ENCODE peak calls at places on chromosomes 1 and 21, in nine cellular contexts. C, W, T, K, L, Y, M, H and E are unnamed samples.

GRCh38 chr1:94980049-94980908 is 53.4 kb upstream of the CNN3 start:
- DNase-seq in K (no peak), Y (no peak), H (peak; percentile 81), L (no peak), T (no peak), M (no peak), W (no peak), C (no peak), E (no peak)

GRCh38 chr1:200445213-200445612 is 35.4 kb upstream of the ZNF281 start:
- DNase-seq in C (no peak), Y (no peak), L (no peak), T (no peak), W (no peak), H (peak; percentile 74), M (no peak), K (no peak), E (no peak)

GRCh38 chr1:103265551-103265950 is 157.2 kb upstream of the COL11A1 start:
- DNase-seq in K (no peak), L (no peak), Y (no peak), C (no peak), W (peak; percentile 34), H (peak; percentile 26), M (no peak), T (no peak), E (no peak)

GRCh38 chr1:2231667-2232254 is 3.6 kb downstream of the SKI start:
- DNase-seq in H (peak; percentile 81), C (peak; percentile 78), T (peak; percentile 72), L (peak; percentile 78), Y (peak; percentile 96), K (peak; percentile 94), M (no peak), W (peak; percentile 75), E (no peak)

GRCh38 chr1:23756676-23757075 is 13.4 kb downstream of the ELOA start:
- DNase-seq in Y (no peak), T (no peak), W (no peak), K (no peak), H (peak; percentile 72), M (no peak), L (no peak), C (no peak), E (no peak)

GRCh38 chr21:21165063-21165645 is 166.9 kb downstream of the NCAM2 start:
- DNase-seq in C (no peak), Y (no peak), T (no peak), M (no peak), H (peak; percentile 97), W (no peak), K (no peak), L (peak; percentile 17), E (no peak)

GRCh38 chr1:57218487-57219079 is 205.3 kb downstream of the DAB1 start:
- DNase-seq in T (peak; percentile 51), C (no peak), M (no peak), K (no peak), L (no peak), H (peak; percentile 12), W (peak; percentile 23), Y (no peak), E (no peak)

GRCh38 chr1:75426688-75427087 is 184.2 kb downstream of the SLC44A5 start:
- DNase-seq in M (no peak), K (no peak), C (no peak), W (no peak), Y (no peak), H (no peak), L (no peak), T (no peak), E (no peak)

GRCh38 chr1:165897326-165898303 is 70.2 kb downstream of the UCK2 start:
- DNase-seq in T (no peak), K (no peak), W (no peak), Y (no peak), C (no peak), M (no peak), H (peak; percentile 80), L (peak; percentile 64), E (no peak)

GRCh38 chr1:215651867-215652266 is 84.8 kb downstream of the KCTD3 start:
- DNase-seq in M (no peak), Y (no peak), T (no peak), C (no peak), L (no peak), K (no peak), H (no peak), W (no peak), E (no peak)

GRCh38 chr1:239926184-239926583 is 165.5 kb upstream of the FMN2 start:
- DNase-seq in C (no peak), W (no peak), M (no peak), Y (no peak), K (no peak), T (no peak), H (no peak), L (no peak), E (no peak)

GRCh38 chr1:207202480-207202879 is 98.4 kb downstream of the C4BPA start:
- DNase-seq in Y (no peak), M (no peak), H (no peak), W (no peak), T (no peak), C (no peak), K (no peak), L (no peak), E (no peak)

GRCh38 chr1:14011132-14011531 is 311.1 kb downstream of the PRDM2 start:
- DNase-seq in Y (no peak), H (no peak), M (no peak), W (no peak), C (no peak), L (no peak), K (no peak), T (no peak), E (no peak)

GRCh38 chr1:215845224-215845902 is 278.3 kb downstream of the KCTD3 start:
- DNase-seq in W (no peak), K (no peak), L (no peak), T (peak; percentile 10), H (peak; percentile 92), Y (no peak), M (no peak), C (no peak), E (no peak)

DNA sequence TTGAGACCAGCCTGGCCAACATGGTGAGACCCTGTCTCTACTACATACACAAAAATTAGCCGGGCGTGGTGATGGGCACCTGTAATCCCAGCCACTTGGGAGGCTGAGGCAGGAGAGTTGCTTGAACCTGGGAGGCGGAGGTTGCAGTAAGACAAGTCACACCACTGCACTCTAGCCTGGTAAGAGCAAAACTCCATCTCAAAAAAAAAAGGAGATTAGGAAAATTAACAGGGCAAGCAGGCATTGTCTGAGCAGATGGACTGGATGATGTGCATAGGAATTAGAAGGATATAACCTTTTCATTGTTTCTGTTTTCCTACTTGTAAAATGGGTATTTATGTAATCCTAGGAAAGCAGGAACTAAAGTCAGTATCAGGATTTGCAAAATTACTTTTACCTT is 15.6 kb downstream of the TARDBP start:
- DNase-seq in H (no peak), K (no peak), T (no peak), C (no peak), M (no peak), L (no peak), W (no peak), Y (no peak), E (no peak)
- H3K36me3 ChIP-seq in H (peaks cover 27% of the 10 kb centered on the region), K (peaks cover 44% of the 10 kb centered on the region), T (peaks cover 4% of the 10 kb centered on the region), C (peaks cover 13% of the 10 kb centered on the region), M (peaks cover 68% of the 10 kb centered on the region), L (no peaks in the 10 kb centered on the region), W (peaks cover 21% of the 10 kb centered on the region), Y (peaks cover 46% of the 10 kb centered on the region), E (peaks cover 12% of the 10 kb centered on the region)

GRCh38 chr1:30947212-30947611 is 38.7 kb upstream of the SDC3 start:
- DNase-seq in M (no peak), L (no peak), K (no peak), Y (no peak), T (no peak), H (no peak), W (no peak), C (no peak), E (no peak)

GRCh38 chr1:30950700-30951099 is 42.1 kb upstream of the SDC3 start:
- DNase-seq in W (no peak), M (no peak), T (no peak), Y (no peak), K (no peak), H (no peak), L (no peak), C (no peak), E (no peak)

GRCh38 chr1:30950053-30950452 is 41.5 kb upstream of the SDC3 start:
- DNase-seq in H (no peak), K (no peak), C (no peak), Y (no peak), T (no peak), W (no peak), M (no peak), L (no peak), E (no peak)

GRCh38 chr1:30952098-30952497 is 43.5 kb upstream of the SDC3 start:
- DNase-seq in W (no peak), H (no peak), Y (no peak), K (no peak), T (no peak), C (peak; percentile 19), M (no peak), L (no peak), E (no peak)

GRCh38 chr1:30948278-30948677 is 39.7 kb upstream of the SDC3 start:
- DNase-seq in K (no peak), T (no peak), C (no peak), M (no peak), H (no peak), Y (no peak), L (no peak), W (no peak), E (no peak)
- H3K36me3 ChIP-seq in K (peaks cover 62% of the 10 kb centered on the region), T (no peaks in the 10 kb centered on the region), C (peaks cover 54% of the 10 kb centered on the region), M (peaks cover 91% of the 10 kb centered on the region), H (peaks cover 46% of the 10 kb centered on the region), Y (peaks cover 78% of the 10 kb centered on the region), L (no peaks in the 10 kb centered on the region), W (peaks cover 50% of the 10 kb centered on the region), E (peaks cover 18% of the 10 kb centered on the region)

GRCh38 chr1:160322831-160323230 is 20.2 kb downstream of the COPA start:
- DNase-seq in H (no peak), T (no peak), K (no peak), L (no peak), C (no peak), M (no peak), W (no peak), Y (no peak), E (no peak)
- H3K36me3 ChIP-seq in H (peaks cover 43% of the 10 kb centered on the region), T (peaks cover 11% of the 10 kb centered on the region), K (peaks cover 43% of the 10 kb centered on the region), L (no peaks in the 10 kb centered on the region), C (peaks cover 26% of the 10 kb centered on the region), M (peaks cover 97% of the 10 kb centered on the region), W (peaks cover 23% of the 10 kb centered on the region), Y (peaks cover 66% of the 10 kb centered on the region), E (peaks cover 15% of the 10 kb centered on the region)

DNA sequence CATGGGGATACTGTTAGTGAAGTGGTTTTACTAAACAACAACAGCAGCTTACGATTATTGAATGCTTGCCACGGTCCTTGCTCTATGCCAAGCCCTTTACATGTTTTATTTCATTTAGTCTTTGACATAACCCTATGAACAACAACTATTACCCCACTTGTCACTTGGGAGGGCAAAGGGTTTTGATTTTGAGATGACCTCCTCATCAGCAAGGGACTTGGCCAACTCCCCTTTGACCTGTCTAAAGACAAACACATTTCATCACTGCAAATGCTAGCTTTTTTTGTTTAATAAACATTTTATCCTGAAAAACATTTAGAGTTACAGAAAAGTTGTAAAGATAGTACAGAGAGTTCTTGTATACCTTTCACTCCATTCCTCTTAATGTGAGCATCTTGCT is 152.5 kb upstream of the WNT4 start:
- DNase-seq in H (no peak), W (no peak), T (no peak), L (no peak), Y (no peak), C (no peak), M (no peak), K (no peak), E (no peak)
- H3K36me3 ChIP-seq in H (no peaks in the 10 kb centered on the region), W (no peaks in the 10 kb centered on the region), T (no peaks in the 10 kb centered on the region), L (no peaks in the 10 kb centered on the region), Y (no peaks in the 10 kb centered on the region), C (no peaks in the 10 kb centered on the region), M (no peaks in the 10 kb centered on the region), K (no peaks in the 10 kb centered on the region), E (no peaks in the 10 kb centered on the region)